ENCODE peak calls at places on chromosomes 11 and 22, in five cellular contexts. F is activated CD8-positive, alpha-beta memory T cell treated with anti-CD3 and anti-CD28 coated beads, Interleukin-2, amount 50 U/mL, for 4 hours; I is KG1; T is pancreas; A is activated CD4-positive, CD25-positive, alpha-beta regulatory T cell treated with anti-CD3 and anti-CD28 coated beads, Interleukin-2, amount 50 U/mL, for 72 hours. K is an unnamed sample.

GRCh38 chr11:106463796-106464201 is 386.3 kb downstream of the AASDHPPT start:
- DNase-seq in I (no peak), A (no peak), F (no peak), T (no peak), K (no peak)

GRCh38 chr11:126776125-126776524 is 224.4 kb downstream of the KIRREL3 start:
- DNase-seq in F (no peak), T (no peak), I (no peak), A (no peak), K (no peak)

GRCh38 chr11:28090052-28090749 is 17.8 kb downstream of the KIF18A start:
- DNase-seq in T (no peak), A (no peak), I (no peak), F (no peak), K (no peak)

GRCh38 chr11:124793466-124794278 is 6.5 kb downstream of the MSANTD2 start:
- DNase-seq in F (peak), I (peak), A (no peak), T (no peak), K (peak)

GRCh38 chr22:46620588-46621242 is 529 bp downstream of the GRAMD4 start:
- DNase-seq in T (no peak), F (no peak), A (no peak), I (no peak), K (no peak)

GRCh38 chr22:32531228-32531627 is 56.6 kb downstream of the FBXO7 start:
- DNase-seq in T (no peak), I (no peak), F (no peak), A (no peak), K (no peak)

GRCh38 chr11:34052608-34053160 is 1.2 kb downstream of the CAPRIN1 start:
- DNase-seq in I (no peak), F (peak), A (peak), T (peak), K (no peak)

GRCh38 chr11:134666273-134667174 is 254.5 kb upstream of the B3GAT1 start:
- DNase-seq in F (no peak), A (no peak), I (no peak), T (no peak), K (no peak)

GRCh38 chr11:61650781-61651571 is 29.2 kb upstream of the DAGLA start:
- DNase-seq in F (no peak), I (no peak), T (no peak), A (no peak), K (no peak)

GRCh38 chr22:44719586-44720368 is 17.8 kb downstream of the PRR5 start:
- DNase-seq in A (no peak), I (no peak), T (peak), F (no peak), K (no peak)

K was measured in central memory CD4-positive, alpha-beta T cell.